ENCODE peak calls at places on chromosomes 6 and 20, in six cellular contexts. One of them, this sample, is unnamed.
A peak's percentile ranks its signal among the peaks of the same experiment; 100 is the strongest.

GRCh38 chr6:20630617-20631448 is 96.6 kb downstream of the CDKAL1 start:
- DNase-seq in ovary: no peak
- DNase-seq in dorsolateral prefrontal cortex: no peak
- DNase-seq in keratinocyte: no peak
- DNase-seq in MM.1S: no peak
- DNase-seq in brain microvascular endothelial cell: no peak
- DNase-seq in this sample: peak; percentile 53

GRCh38 chr20:41697861-41698559 is 79.8 kb upstream of the CHD6 start:
- DNase-seq in ovary: no peak
- DNase-seq in dorsolateral prefrontal cortex: no peak
- DNase-seq in keratinocyte: no peak
- DNase-seq in MM.1S: peak; percentile 58
- DNase-seq in brain microvascular endothelial cell: peak; percentile 48
- DNase-seq in this sample: no peak

GRCh38 chr6:41467106-41467505 is 79.1 kb upstream of the FOXP4 start:
- DNase-seq in ovary: no peak
- DNase-seq in dorsolateral prefrontal cortex: no peak
- DNase-seq in keratinocyte: no peak
- DNase-seq in MM.1S: no peak
- DNase-seq in brain microvascular endothelial cell: no peak
- DNase-seq in this sample: no peak

GRCh38 chr6:42025066-42025789 is 25.1 kb upstream of the TAF8 start:
- DNase-seq in ovary: no peak
- DNase-seq in dorsolateral prefrontal cortex: no peak
- DNase-seq in keratinocyte: no peak
- DNase-seq in MM.1S: no peak
- DNase-seq in brain microvascular endothelial cell: no peak
- DNase-seq in this sample: no peak

GRCh38 chr20:8964944-8965562 is 103.8 kb upstream of the PLCB4 start:
- DNase-seq in ovary: no peak
- DNase-seq in dorsolateral prefrontal cortex: no peak
- DNase-seq in keratinocyte: no peak
- DNase-seq in MM.1S: no peak
- DNase-seq in brain microvascular endothelial cell: no peak
- DNase-seq in this sample: no peak

GRCh38 chr6:14172575-14172974 is 55.0 kb downstream of the CD83 start:
- DNase-seq in ovary: no peak
- DNase-seq in dorsolateral prefrontal cortex: no peak
- DNase-seq in keratinocyte: no peak
- DNase-seq in MM.1S: no peak
- DNase-seq in brain microvascular endothelial cell: no peak
- DNase-seq in this sample: no peak

GRCh38 chr6:75618437-75618836 is 16.8 kb downstream of the SENP6 start:
- DNase-seq in ovary: no peak
- DNase-seq in dorsolateral prefrontal cortex: no peak
- DNase-seq in keratinocyte: no peak
- DNase-seq in MM.1S: no peak
- DNase-seq in brain microvascular endothelial cell: no peak
- DNase-seq in this sample: no peak

GRCh38 chr20:23116301-23117089 is 30.4 kb upstream of the CD93 start:
- DNase-seq in ovary: no peak
- DNase-seq in dorsolateral prefrontal cortex: no peak
- DNase-seq in keratinocyte: peak; percentile 62
- DNase-seq in MM.1S: no peak
- DNase-seq in brain microvascular endothelial cell: no peak
- DNase-seq in this sample: peak; percentile 51

GRCh38 chr6:35717449-35718353 is 19.1 kb upstream of the ARMC12 start:
- DNase-seq in ovary: no peak
- DNase-seq in dorsolateral prefrontal cortex: no peak
- DNase-seq in keratinocyte: no peak
- DNase-seq in MM.1S: no peak
- DNase-seq in brain microvascular endothelial cell: no peak
- DNase-seq in this sample: no peak

GRCh38 chr6:130625825-130626500 is 201.2 kb upstream of the SMLR1 start:
- DNase-seq in ovary: no peak
- DNase-seq in dorsolateral prefrontal cortex: no peak
- DNase-seq in keratinocyte: no peak
- DNase-seq in MM.1S: no peak
- DNase-seq in brain microvascular endothelial cell: peak; percentile 29
- DNase-seq in this sample: no peak

GRCh38 chr6:84854801-84855400 is 90.5 kb upstream of the TBX18 start:
- DNase-seq in ovary: no peak
- DNase-seq in dorsolateral prefrontal cortex: no peak
- DNase-seq in keratinocyte: no peak
- DNase-seq in MM.1S: no peak
- DNase-seq in brain microvascular endothelial cell: no peak
- DNase-seq in this sample: no peak

GRCh38 chr6:136551103-136551502 is 881 bp upstream of the MAP7 start:
- DNase-seq in ovary: no peak
- DNase-seq in dorsolateral prefrontal cortex: no peak
- DNase-seq in keratinocyte: no peak
- DNase-seq in MM.1S: no peak
- DNase-seq in brain microvascular endothelial cell: no peak
- DNase-seq in this sample: no peak
- H3K27ac ChIP-seq in ovary: no peak overlapping the region
- H3K27ac ChIP-seq in dorsolateral prefrontal cortex: no peak overlapping the region
- H3K27ac ChIP-seq in keratinocyte: peak overlapping the region; percentile 38
- H3K27ac ChIP-seq in MM.1S: no peak overlapping the region
- H3K27ac ChIP-seq in brain microvascular endothelial cell: no peak overlapping the region
- H3K27ac ChIP-seq in this sample: peak overlapping the region; percentile 55

GRCh38 chr6:151128764-151129370 is 110.9 kb upstream of the AKAP12 start:
- DNase-seq in ovary: no peak
- DNase-seq in dorsolateral prefrontal cortex: no peak
- DNase-seq in keratinocyte: no peak
- DNase-seq in MM.1S: no peak
- DNase-seq in brain microvascular endothelial cell: no peak
- DNase-seq in this sample: no peak

GRCh38 chr6:151131346-151131745 is 108.4 kb upstream of the AKAP12 start:
- DNase-seq in ovary: no peak
- DNase-seq in dorsolateral prefrontal cortex: no peak
- DNase-seq in keratinocyte: no peak
- DNase-seq in MM.1S: no peak
- DNase-seq in brain microvascular endothelial cell: no peak
- DNase-seq in this sample: no peak

GRCh38 chr6:151136141-151136755 is 103.5 kb upstream of the AKAP12 start:
- DNase-seq in ovary: no peak
- DNase-seq in dorsolateral prefrontal cortex: no peak
- DNase-seq in keratinocyte: no peak
- DNase-seq in MM.1S: no peak
- DNase-seq in brain microvascular endothelial cell: no peak
- DNase-seq in this sample: no peak

GRCh38 chr6:151130329-151130728 is 109.4 kb upstream of the AKAP12 start:
- DNase-seq in ovary: no peak
- DNase-seq in dorsolateral prefrontal cortex: no peak
- DNase-seq in keratinocyte: no peak
- DNase-seq in MM.1S: no peak
- DNase-seq in brain microvascular endothelial cell: no peak
- DNase-seq in this sample: no peak
- H3K27ac ChIP-seq in ovary: no peak overlapping the region
- H3K27ac ChIP-seq in dorsolateral prefrontal cortex: no peak overlapping the region
- H3K27ac ChIP-seq in keratinocyte: no peak overlapping the region
- H3K27ac ChIP-seq in MM.1S: no peak overlapping the region
- H3K27ac ChIP-seq in brain microvascular endothelial cell: no peak overlapping the region
- H3K27ac ChIP-seq in this sample: no peak overlapping the region

DNA sequence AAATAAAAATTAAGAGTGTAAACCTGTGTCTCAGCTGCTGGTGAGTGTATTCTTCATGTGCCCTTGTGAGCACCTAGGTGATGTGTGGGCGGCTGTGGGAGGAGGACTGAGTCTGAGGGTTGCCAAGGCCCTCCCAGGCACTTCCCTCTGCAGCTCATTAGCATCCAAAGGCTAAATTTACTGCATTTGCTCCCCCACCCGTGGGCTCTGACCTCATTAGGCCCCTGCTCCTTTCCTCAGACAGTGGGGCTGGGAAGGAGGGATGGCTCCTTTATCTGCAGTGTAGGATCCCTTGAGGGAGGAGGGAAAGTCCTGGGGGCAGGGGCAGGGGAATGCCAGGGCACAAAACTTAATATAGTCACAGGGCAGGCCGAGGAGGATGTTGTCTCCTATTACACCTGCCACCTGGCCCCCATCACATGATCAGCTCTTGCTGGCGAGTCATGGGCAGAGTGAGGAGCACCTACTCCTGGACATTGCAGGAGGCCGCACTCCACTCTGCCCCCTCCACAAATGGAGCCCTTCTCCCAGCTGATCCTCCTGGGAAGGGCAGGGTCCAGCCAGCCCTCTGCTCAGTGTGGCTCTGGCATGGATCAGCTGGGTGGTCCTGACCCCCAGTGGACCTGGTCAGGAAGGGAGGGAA is 133.2 kb downstream of the MRPL14 start:
- DNase-seq in ovary: no peak
- DNase-seq in dorsolateral prefrontal cortex: no peak
- DNase-seq in keratinocyte: no peak
- DNase-seq in MM.1S: no peak
- DNase-seq in brain microvascular endothelial cell: no peak
- DNase-seq in this sample: no peak
- H3K27ac ChIP-seq in ovary: no peak overlapping the region
- H3K27ac ChIP-seq in dorsolateral prefrontal cortex: no peak overlapping the region
- H3K27ac ChIP-seq in keratinocyte: no peak overlapping the region
- H3K27ac ChIP-seq in MM.1S: no peak overlapping the region
- H3K27ac ChIP-seq in brain microvascular endothelial cell: no peak overlapping the region
- H3K27ac ChIP-seq in this sample: no peak overlapping the region

GRCh38 chr20:25295386-25296093 is 47.7 kb downstream of the PYGB start:
- DNase-seq in ovary: no peak
- DNase-seq in dorsolateral prefrontal cortex: no peak
- DNase-seq in keratinocyte: no peak
- DNase-seq in MM.1S: no peak
- DNase-seq in brain microvascular endothelial cell: no peak
- DNase-seq in this sample: no peak

GRCh38 chr20:25293910-25294458 is 46.1 kb downstream of the PYGB start:
- DNase-seq in ovary: no peak
- DNase-seq in dorsolateral prefrontal cortex: no peak
- DNase-seq in keratinocyte: no peak
- DNase-seq in MM.1S: no peak
- DNase-seq in brain microvascular endothelial cell: no peak
- DNase-seq in this sample: no peak

GRCh38 chr20:25293507-25293906 is 45.6 kb downstream of the PYGB start:
- DNase-seq in ovary: no peak
- DNase-seq in dorsolateral prefrontal cortex: no peak
- DNase-seq in keratinocyte: no peak
- DNase-seq in MM.1S: no peak
- DNase-seq in brain microvascular endothelial cell: no peak
- DNase-seq in this sample: no peak

GRCh38 chr20:25296094-25297093 is 48.5 kb downstream of the PYGB start:
- DNase-seq in ovary: no peak
- DNase-seq in dorsolateral prefrontal cortex: peak; percentile 57
- DNase-seq in keratinocyte: no peak
- DNase-seq in MM.1S: peak; percentile 75
- DNase-seq in brain microvascular endothelial cell: no peak
- DNase-seq in this sample: no peak

DNA sequence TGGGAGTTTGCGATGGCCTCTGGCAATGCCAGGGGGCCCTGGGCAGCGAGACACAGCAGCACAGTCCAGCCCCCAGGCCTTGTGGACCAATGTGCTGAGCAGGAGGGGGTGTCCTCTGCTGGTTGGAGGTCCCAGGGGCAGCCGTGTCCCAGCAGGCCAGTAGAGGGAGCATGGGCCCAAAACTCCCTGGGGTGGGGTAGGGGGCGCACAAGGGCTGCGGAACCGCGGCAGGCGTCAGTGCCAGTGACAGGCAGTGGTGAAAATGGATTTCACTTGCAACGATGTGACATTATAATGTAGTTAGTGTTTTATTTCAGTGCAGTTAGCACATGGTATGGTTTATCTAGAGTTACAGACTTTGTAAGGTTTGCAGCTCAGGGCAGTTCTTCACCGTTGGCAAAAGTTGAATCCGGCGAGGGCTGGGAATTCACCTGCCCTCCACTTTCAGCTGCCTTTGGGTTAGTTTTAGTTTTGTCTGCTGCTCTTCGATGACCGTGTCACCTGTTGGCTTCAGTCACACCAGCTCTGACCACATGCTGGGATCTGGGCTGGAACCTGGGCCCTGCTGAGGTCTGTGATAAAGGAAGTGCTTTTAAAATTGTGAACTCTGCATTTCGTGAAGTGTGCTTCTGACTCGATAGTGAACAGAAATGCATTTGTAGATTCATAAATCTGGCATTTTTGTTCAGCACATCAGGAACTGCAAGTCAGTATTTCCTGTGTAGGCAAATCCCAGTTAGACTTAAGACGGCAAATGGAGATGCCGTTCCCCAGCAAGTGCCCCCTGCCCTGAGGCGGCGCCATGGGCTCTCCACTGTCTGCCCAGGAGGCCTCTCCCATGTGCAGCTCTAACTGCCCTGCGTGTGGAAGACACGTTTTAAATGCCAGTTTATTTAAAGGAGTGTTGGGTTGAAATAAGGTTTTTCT is 46.8 kb downstream of the PYGB start:
- DNase-seq in ovary: peak; percentile 62
- DNase-seq in dorsolateral prefrontal cortex: peak; percentile 69
- DNase-seq in keratinocyte: no peak
- DNase-seq in MM.1S: peak; percentile 88
- DNase-seq in brain microvascular endothelial cell: peak; percentile 38
- DNase-seq in this sample: no peak
- H3K27ac ChIP-seq in ovary: no peak overlapping the region
- H3K27ac ChIP-seq in dorsolateral prefrontal cortex: no peak overlapping the region
- H3K27ac ChIP-seq in keratinocyte: no peak overlapping the region
- H3K27ac ChIP-seq in MM.1S: peak overlapping the region; percentile 100
- H3K27ac ChIP-seq in brain microvascular endothelial cell: no peak overlapping the region
- H3K27ac ChIP-seq in this sample: peak overlapping the region; percentile 86

GRCh38 chr6:122495612-122496011 is 24.0 kb upstream of the SERINC1 start:
- DNase-seq in ovary: no peak
- DNase-seq in dorsolateral prefrontal cortex: no peak
- DNase-seq in keratinocyte: no peak
- DNase-seq in MM.1S: peak; percentile 84
- DNase-seq in brain microvascular endothelial cell: no peak
- DNase-seq in this sample: no peak

GRCh38 chr6:122494665-122495272 is 23.2 kb upstream of the SERINC1 start:
- DNase-seq in ovary: no peak
- DNase-seq in dorsolateral prefrontal cortex: no peak
- DNase-seq in keratinocyte: no peak
- DNase-seq in MM.1S: no peak
- DNase-seq in brain microvascular endothelial cell: no peak
- DNase-seq in this sample: no peak

DNA sequence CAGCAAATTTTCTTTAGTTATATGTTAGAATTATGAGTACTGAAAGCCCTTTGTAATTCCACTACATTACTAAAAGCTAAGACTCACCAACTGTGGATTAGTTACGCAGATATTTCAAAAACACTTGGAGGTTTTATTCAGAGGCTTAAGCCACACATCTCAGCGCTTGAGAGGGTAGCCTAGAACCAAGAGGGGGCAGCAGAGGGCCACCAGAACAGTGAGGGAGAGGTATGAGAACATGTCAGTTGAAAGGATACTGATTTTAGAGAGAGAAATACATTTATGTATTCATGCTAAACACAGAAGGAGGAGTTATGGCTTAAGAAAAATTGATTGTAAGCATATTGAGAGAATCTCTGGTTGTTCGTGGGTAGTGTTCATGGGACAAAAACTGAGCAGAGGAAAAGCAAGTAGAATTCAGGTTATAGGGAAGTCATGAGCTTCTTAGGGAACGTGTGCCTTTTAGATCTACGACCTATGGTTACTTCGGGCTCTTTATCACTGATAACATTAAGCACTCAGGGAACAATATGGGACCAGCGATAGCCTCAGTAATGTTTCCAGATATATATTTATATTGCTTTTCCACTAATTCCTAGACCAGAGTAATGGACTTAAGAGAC is 20.4 kb upstream of the SERINC1 start:
- DNase-seq in ovary: peak; percentile 67
- DNase-seq in dorsolateral prefrontal cortex: peak; percentile 74
- DNase-seq in keratinocyte: peak; percentile 13
- DNase-seq in MM.1S: peak; percentile 71
- DNase-seq in brain microvascular endothelial cell: peak; percentile 71
- DNase-seq in this sample: no peak
- H3K27ac ChIP-seq in ovary: no peak overlapping the region
- H3K27ac ChIP-seq in dorsolateral prefrontal cortex: no peak overlapping the region
- H3K27ac ChIP-seq in keratinocyte: no peak overlapping the region
- H3K27ac ChIP-seq in MM.1S: no peak overlapping the region
- H3K27ac ChIP-seq in brain microvascular endothelial cell: no peak overlapping the region
- H3K27ac ChIP-seq in this sample: no peak overlapping the region

This sample was measured in epithelial cell of prostate.